ENCODE peak calls at places on chromosomes 6 and 20, in four cellular contexts. Z, X, H and G are unnamed samples.

GRCh38 chr6:73968358-73968757 is 272.4 kb downstream of the CD109 start:
- DNase-seq in H (no peak), Z (no peak), X (no peak), G (no peak)

GRCh38 chr6:19864285-19864684 is 27.1 kb downstream of the ID4 start:
- DNase-seq in Z (no peak), X (no peak), H (no peak), G (no peak)

GRCh38 chr20:53281557-53282117 is 309.5 kb downstream of the TSHZ2 start:
- DNase-seq in Z (no peak), X (no peak), H (no peak), G (no peak)

GRCh38 chr6:125884656-125885055 is 71.9 kb upstream of the HINT3 start:
- DNase-seq in X (no peak), Z (no peak), H (no peak), G (no peak)

GRCh38 chr20:49573900-49574416 is 6.0 kb upstream of the PTGIS start:
- DNase-seq in H (no peak), X (no peak), Z (no peak), G (no peak)

GRCh38 chr6:125512621-125513020 is 210.9 kb upstream of the HDDC2 start:
- DNase-seq in X (no peak), Z (no peak), H (peak; percentile 23), G (no peak)

GRCh38 chr6:134316733-134317431 is 1.0 kb downstream of the SGK1 start:
- DNase-seq in X (no peak), H (no peak), Z (no peak), G (no peak)

GRCh38 chr6:31723245-31723979 is at the start of gene MPIG6B:
- DNase-seq in X (no peak), H (no peak), Z (no peak), G (no peak)

GRCh38 chr6:75855047-75855446 is 106.0 kb downstream of the MYO6 start:
- DNase-seq in H (peak; percentile 45), Z (no peak), X (no peak), G (no peak)

GRCh38 chr6:28490191-28490890 is 25.3 kb downstream of the GPX6 start:
- DNase-seq in Z (no peak), H (no peak), X (no peak), G (no peak)

GRCh38 chr6:94071835-94072234 is 652.5 kb upstream of the EPHA7 start:
- DNase-seq in Z (no peak), H (no peak), X (no peak), G (no peak)

GRCh38 chr6:160730911-160731310 is 28.9 kb downstream of the PLG start:
- DNase-seq in X (no peak), Z (no peak), H (no peak), G (no peak)

GRCh38 chr6:138692058-138692977 is 81.3 kb upstream of the CCDC28A start:
- DNase-seq in H (peak; percentile 53), Z (peak; percentile 41), X (peak; percentile 51), G (no peak)

GRCh38 chr20:46562373-46563169 is 12.1 kb upstream of the OCSTAMP start:
- DNase-seq in X (peak; percentile 80), Z (peak; percentile 47), H (peak; percentile 57), G (peak; percentile 59)

GRCh38 chr20:1370548-1371110 is 22.2 kb downstream of the FKBP1A start:
- DNase-seq in X (no peak), Z (no peak), H (no peak), G (no peak)
- TF ChIP-seq CTCF in X (no peak), Z (no peak), H (no peak), G (no peak)

DNA sequence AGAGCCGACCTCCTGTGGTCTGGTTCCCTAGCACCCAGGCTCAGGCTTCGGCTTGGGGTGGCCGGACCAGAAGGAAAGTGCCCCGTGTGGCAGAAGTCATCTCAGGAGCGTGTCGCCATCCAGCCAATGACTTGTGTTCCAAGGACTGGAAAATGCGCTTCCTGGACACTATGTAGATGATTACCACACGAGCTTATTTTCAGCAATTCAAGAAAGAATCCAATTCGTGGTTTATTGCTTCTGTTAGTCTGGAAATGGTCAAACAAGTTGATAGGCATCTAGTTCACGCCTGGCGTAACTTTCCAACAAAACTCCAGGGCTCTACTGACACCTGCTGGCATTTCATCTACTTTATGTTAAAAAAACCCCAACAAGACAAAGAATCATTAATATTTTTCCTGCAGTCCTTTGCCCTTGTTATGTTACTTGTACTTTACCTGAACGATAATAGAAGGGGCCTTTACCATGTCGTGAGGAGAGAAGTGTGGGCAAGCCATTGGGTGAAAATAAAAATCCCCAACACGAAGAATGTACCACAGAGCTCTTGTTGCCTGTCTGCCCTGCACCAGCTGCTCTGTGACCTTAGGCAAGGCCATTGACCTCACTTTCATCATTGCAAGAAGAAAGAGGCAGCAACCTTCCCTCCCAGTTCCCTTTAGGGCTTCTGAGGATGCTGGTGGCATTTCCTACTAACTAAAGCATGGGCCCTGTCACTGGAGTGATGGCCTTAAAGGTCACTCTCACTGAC is 154.7 kb upstream of the LAMP5 start:
- DNase-seq in X (no peak), H (peak; percentile 1), Z (no peak), G (no peak)
- TF ChIP-seq CTCF in X (peak; percentile 85), H (peak; percentile 51), Z (peak; percentile 51), G (no peak)

GRCh38 chr6:145142958-145143357 is 592.4 kb downstream of the EPM2A start:
- DNase-seq in Z (no peak), X (no peak), H (no peak), G (no peak)
- TF ChIP-seq CTCF in Z (no peak), X (no peak), H (no peak), G (no peak)

GRCh38 chr6:46129634-46130505 is at the start of gene ENPP4:
- DNase-seq in Z (peak; percentile 79), X (peak; percentile 89), H (peak; percentile 96), G (peak; percentile 92)
- TF ChIP-seq CTCF in Z (no peak), X (peak; percentile 65), H (peak; percentile 22), G (no peak)